ENCODE peak calls at places on chromosomes 5 and 9, in five cellular contexts. I is T1000; A is activated naive CD8-positive, alpha-beta T cell treated with anti-CD3 and anti-CD28 coated beads, Interleukin-2, amount 50 U/mL, for 24 hours; U is germinal center; X is fibroblast of the aortic adventitia. M is an unnamed sample.

GRCh38 chr9:549425-549997 is 292.0 kb upstream of the DMRT1 start:
- DNase-seq in A (no peak), X (no peak), U (no peak), I (no peak), M (no peak)

GRCh38 chr5:145718956-145719355 is 116.2 kb downstream of the PRELID2 start:
- DNase-seq in I (no peak), A (no peak), X (peak), U (no peak), M (peak)

GRCh38 chr9:14238518-14238917 is 75.4 kb downstream of the NFIB start:
- DNase-seq in X (peak), A (no peak), U (no peak), I (no peak), M (peak)

GRCh38 chr9:19456996-19457693 is 48.3 kb downstream of the ACER2 start:
- DNase-seq in A (peak), U (peak), X (peak), I (peak), M (peak)

GRCh38 chr9:33435821-33436277 is 11.5 kb downstream of the AQP3 start:
- DNase-seq in A (no peak), U (no peak), I (no peak), X (no peak), M (no peak)

GRCh38 chr9:35774907-35775635 is 16.3 kb upstream of the NPR2 start:
- DNase-seq in X (no peak), I (no peak), U (no peak), A (no peak), M (no peak)

GRCh38 chr9:120625222-120625621 is 45.3 kb upstream of the CDK5RAP2 start:
- DNase-seq in U (no peak), X (peak), A (no peak), I (no peak), M (peak)

GRCh38 chr9:137240321-137240840 is 706 bp upstream of the TUBB4B start:
- DNase-seq in A (peak), I (peak), X (peak), U (peak), M (peak)

GRCh38 chr5:59661306-59661705 is 232.2 kb downstream of the PDE4D start:
- DNase-seq in I (no peak), A (no peak), U (no peak), X (no peak), M (no peak)

GRCh38 chr5:140988036-140988997 is 22.0 kb downstream of the PCDHAC2 start:
- DNase-seq in I (no peak), X (no peak), A (no peak), U (no peak), M (no peak)

GRCh38 chr9:99948482-99948881 is 42.0 kb downstream of the STX17 start:
- DNase-seq in A (no peak), X (no peak), U (no peak), I (no peak), M (no peak)

GRCh38 chr9:21559402-21560280 is 77.5 kb upstream of the IFNE start:
- DNase-seq in X (peak), I (peak), A (peak), U (peak), M (peak)

GRCh38 chr5:95358320-95358719 is 32.8 kb upstream of the FAM81B start:
- DNase-seq in I (no peak), A (no peak), X (no peak), U (no peak), M (no peak)

GRCh38 chr5:20974423-20974822 is 986.4 kb upstream of the CDH18 start:
- DNase-seq in A (no peak), X (no peak), I (no peak), U (no peak), M (no peak)

GRCh38 chr5:61884242-61884855 is 421.7 kb upstream of the KIF2A start:
- DNase-seq in A (no peak), X (no peak), I (no peak), U (no peak), M (no peak)

GRCh38 chr5:134508521-134509195 is 16.8 kb upstream of the JADE2 start:
- DNase-seq in I (no peak), U (no peak), A (no peak), X (no peak), M (no peak)

GRCh38 chr9:3794005-3794404 is 268.2 kb upstream of the RFX3 start:
- DNase-seq in A (no peak), X (peak), U (no peak), I (no peak), M (no peak)

GRCh38 chr5:44396312-44396711 is 7.1 kb upstream of the FGF10 start:
- DNase-seq in I (no peak), A (no peak), U (no peak), X (no peak), M (no peak)

GRCh38 chr9:77011973-77012817 is 7.3 kb upstream of the FOXB2 start:
- DNase-seq in X (peak), U (peak), I (no peak), A (peak), M (peak)